ENCODE peak calls at places on chromosomes 3 and 15, in nine cellular contexts. S, I, B, Q, A, J, C, Z and W are unnamed samples.
A peak's percentile ranks its signal among the peaks of the same experiment; 100 is the strongest.

GRCh38 chr15:79416876-79417275 is 15.3 kb upstream of the MINAR1 start:
- DNase-seq in S (no peak), I (no peak), B (no peak), Q (no peak), A (no peak), J (no peak), C (no peak), Z (no peak), W (no peak)

GRCh38 chr3:10702961-10703740 is 112.9 kb upstream of the SLC6A11 start:
- DNase-seq in S (peak; percentile 74), I (peak; percentile 73), B (peak; percentile 44), Q (no peak), A (peak; percentile 88), J (no peak), C (no peak), Z (no peak), W (no peak)

GRCh38 chr3:61600195-61600594 is 38.8 kb downstream of the PTPRG start:
- DNase-seq in S (no peak), I (no peak), B (no peak), Q (no peak), A (no peak), J (no peak), C (no peak), Z (peak; percentile 44), W (no peak)

GRCh38 chr15:78325092-78325843 is 14.9 kb upstream of the CRABP1 start:
- DNase-seq in S (no peak), I (no peak), B (no peak), Q (no peak), A (no peak), J (no peak), C (peak; percentile 60), Z (peak; percentile 20), W (no peak)

GRCh38 chr3:14416453-14416852 is 14.0 kb downstream of the SLC6A6 start:
- DNase-seq in S (no peak), I (no peak), B (no peak), Q (no peak), A (no peak), J (no peak), C (no peak), Z (no peak), W (no peak)

GRCh38 chr3:32374788-32375595 is 16.7 kb upstream of the CMTM7 start:
- DNase-seq in S (peak; percentile 81), I (peak; percentile 73), B (peak; percentile 78), Q (peak; percentile 59), A (peak; percentile 53), J (no peak), C (peak; percentile 48), Z (peak; percentile 74), W (peak; percentile 66)

GRCh38 chr15:96333194-96334016 is 2.9 kb downstream of the NR2F2 start:
- DNase-seq in S (peak; percentile 70), I (peak; percentile 26), B (peak; percentile 49), Q (peak; percentile 47), A (peak; percentile 57), J (peak; percentile 60), C (peak; percentile 25), Z (no peak), W (no peak)

GRCh38 chr3:122728186-122728585 is 47.5 kb downstream of the PARP14 start:
- DNase-seq in S (no peak), I (no peak), B (no peak), Q (no peak), A (peak; percentile 32), J (no peak), C (no peak), Z (no peak), W (no peak)

GRCh38 chr3:27878012-27878383 is 155.9 kb upstream of the EOMES start:
- DNase-seq in S (no peak), I (no peak), B (no peak), Q (no peak), A (no peak), J (no peak), C (no peak), Z (no peak), W (no peak)

GRCh38 chr15:79635897-79636596 is 203.9 kb downstream of the MINAR1 start:
- DNase-seq in S (no peak), I (no peak), B (no peak), Q (no peak), A (no peak), J (no peak), C (peak; percentile 49), Z (peak; percentile 14), W (no peak)

GRCh38 chr3:43180027-43180426 is 74.1 kb upstream of the POMGNT2 start:
- DNase-seq in S (no peak), I (no peak), B (no peak), Q (peak; percentile 31), A (no peak), J (no peak), C (peak; percentile 27), Z (peak; percentile 96), W (no peak)

GRCh38 chr15:45185903-45186770 is 1.6 kb downstream of the SHF start:
- DNase-seq in S (no peak), I (no peak), B (no peak), Q (no peak), A (peak; percentile 68), J (no peak), C (peak; percentile 15), Z (peak; percentile 20), W (no peak)

GRCh38 chr15:97759363-97759762 is 201.1 kb upstream of the ARRDC4 start:
- DNase-seq in S (no peak), I (no peak), B (no peak), Q (no peak), A (no peak), J (no peak), C (peak; percentile 82), Z (no peak), W (no peak)

GRCh38 chr15:80339601-80340000 is 64.6 kb upstream of the ARNT2 start:
- DNase-seq in S (no peak), I (no peak), B (no peak), Q (no peak), A (no peak), J (no peak), C (no peak), Z (no peak), W (no peak)

GRCh38 chr3:72597043-72597442 is 251.2 kb downstream of the SHQ1 start:
- DNase-seq in S (no peak), I (no peak), B (no peak), Q (no peak), A (no peak), J (no peak), C (no peak), Z (no peak), W (no peak)

GRCh38 chr3:72594615-72595215 is 253.5 kb downstream of the SHQ1 start:
- DNase-seq in S (no peak), I (no peak), B (no peak), Q (no peak), A (no peak), J (no peak), C (no peak), Z (no peak), W (no peak)

GRCh38 chr3:72593881-72594397 is 254.3 kb downstream of the SHQ1 start:
- DNase-seq in S (no peak), I (no peak), B (no peak), Q (no peak), A (no peak), J (no peak), C (peak; percentile 3), Z (peak; percentile 18), W (no peak)

GRCh38 chr3:72595927-72596610 is 252.2 kb downstream of the SHQ1 start:
- DNase-seq in S (no peak), I (no peak), B (no peak), Q (no peak), A (no peak), J (no peak), C (no peak), Z (no peak), W (no peak)

GRCh38 chr3:72595376-72595775 is 252.9 kb downstream of the SHQ1 start:
- DNase-seq in S (no peak), I (no peak), B (no peak), Q (no peak), A (peak; percentile 57), J (no peak), C (peak; percentile 6), Z (no peak), W (no peak)
- H3K4me1 ChIP-seq in S (peaks cover 33% of the 10 kb centered on the region), I (peaks cover 36% of the 10 kb centered on the region), B (peaks cover 7% of the 10 kb centered on the region), Q (no peaks in the 10 kb centered on the region), A (no peaks in the 10 kb centered on the region), J (peaks cover 2% of the 10 kb centered on the region), C (peaks cover 21% of the 10 kb centered on the region), Z (peaks cover 3% of the 10 kb centered on the region), W (no peaks in the 10 kb centered on the region)

GRCh38 chr3:44223274-44223673 is 18.4 kb upstream of the TOPAZ1 start:
- DNase-seq in S (no peak), I (no peak), B (no peak), Q (no peak), A (no peak), J (no peak), C (peak; percentile 55), Z (no peak), W (no peak)
- H3K4me3 ChIP-seq in S (no peak overlapping the region), I (no peak overlapping the region), B (no peak overlapping the region), Q (no peak overlapping the region), A (no peak overlapping the region), J (no peak overlapping the region), C (no peak overlapping the region), Z (no peak overlapping the region), W (no peak overlapping the region)

GRCh38 chr3:51678186-51678585 is 7.1 kb downstream of the TEX264 start:
- DNase-seq in S (no peak), I (no peak), B (no peak), Q (no peak), A (no peak), J (no peak), C (no peak), Z (no peak), W (no peak)

GRCh38 chr3:51678685-51679084 is 7.6 kb downstream of the TEX264 start:
- DNase-seq in S (no peak), I (no peak), B (no peak), Q (no peak), A (no peak), J (no peak), C (no peak), Z (no peak), W (no peak)

GRCh38 chr3:51679777-51680176 is 8.7 kb downstream of the TEX264 start:
- DNase-seq in S (no peak), I (no peak), B (no peak), Q (no peak), A (no peak), J (no peak), C (no peak), Z (no peak), W (no peak)

GRCh38 chr3:51680196-51680595 is 9.1 kb downstream of the TEX264 start:
- DNase-seq in S (no peak), I (no peak), B (no peak), Q (no peak), A (no peak), J (no peak), C (no peak), Z (no peak), W (no peak)

DNA sequence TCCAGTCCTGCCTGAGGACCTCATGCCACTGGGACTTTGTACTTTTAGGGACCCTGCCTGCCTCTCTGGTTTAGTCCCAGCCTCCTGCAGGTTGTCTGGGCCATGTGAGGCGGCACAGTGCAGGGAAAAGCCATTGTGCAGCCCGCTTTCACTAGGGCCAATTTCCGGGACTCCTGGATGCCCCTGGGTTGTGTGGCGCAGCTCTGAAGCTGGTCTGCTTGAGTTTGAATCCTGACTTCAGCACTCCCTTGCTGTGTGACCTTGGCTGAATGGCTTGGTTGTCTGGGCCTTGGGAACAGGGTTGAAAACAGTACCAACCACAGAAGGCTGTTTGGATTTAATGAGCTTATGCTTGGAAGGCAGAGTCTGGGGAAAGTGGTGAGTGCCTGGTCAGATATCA is 8.3 kb downstream of the TEX264 start:
- DNase-seq in S (no peak), I (no peak), B (no peak), Q (no peak), A (no peak), J (no peak), C (no peak), Z (no peak), W (no peak)
- H3K4me1 ChIP-seq in S (peaks cover 19% of the 10 kb centered on the region), I (peaks cover 5% of the 10 kb centered on the region), B (peaks cover 3% of the 10 kb centered on the region), Q (peaks cover 20% of the 10 kb centered on the region), A (peaks cover 4% of the 10 kb centered on the region), J (no peaks in the 10 kb centered on the region), C (peaks cover 21% of the 10 kb centered on the region), Z (peaks cover 11% of the 10 kb centered on the region), W (peaks cover 17% of the 10 kb centered on the region)

GRCh38 chr3:120432105-120432860 is 18.5 kb downstream of the FSTL1 start:
- DNase-seq in S (no peak), I (peak; percentile 63), B (peak; percentile 70), Q (no peak), A (no peak), J (no peak), C (peak; percentile 94), Z (peak; percentile 89), W (no peak)
- H3K4me3 ChIP-seq in S (no peak overlapping the region), I (no peak overlapping the region), B (no peak overlapping the region), Q (no peak overlapping the region), A (no peak overlapping the region), J (no peak overlapping the region), C (no peak overlapping the region), Z (no peak overlapping the region), W (no peak overlapping the region)